ENCODE peak calls at places on chromosome 21, in five cellular contexts. V is T-cell, Z is AG10803, W is GM06990, J is occipital lobe. R is an unnamed sample.

GRCh38 chr21:14968029-14968428 is 96.8 kb downstream of the NRIP1 start:
- DNase-seq in Z (no peak), J (no peak), V (no peak), W (no peak), R (no peak)

GRCh38 chr21:24590261-24590660 is 1017.0 kb downstream of the MRPL39 start:
- DNase-seq in W (no peak), V (no peak), Z (no peak), J (no peak), R (no peak)

GRCh38 chr21:45607021-45607921 is 36.3 kb upstream of the PCBP3 start:
- DNase-seq in V (peak; percentile 37), J (no peak), Z (peak; percentile 15), W (no peak), R (peak; percentile 51)

GRCh38 chr21:35227774-35228173 is 178.7 kb upstream of the RUNX1 start:
- DNase-seq in V (no peak), Z (no peak), W (peak; percentile 68), J (no peak), R (no peak)

GRCh38 chr21:32687946-32688345 is 39.9 kb downstream of the SYNJ1 start:
- DNase-seq in Z (no peak), W (no peak), J (no peak), V (no peak), R (no peak)

GRCh38 chr21:44712203-44713028 is 1.0 kb upstream of the TSPEAR start:
- DNase-seq in J (no peak), Z (no peak), V (no peak), W (no peak), R (no peak)

GRCh38 chr21:42570841-42571387 is 57.3 kb downstream of the SLC37A1 start:
- DNase-seq in V (no peak), W (no peak), Z (no peak), J (no peak), R (no peak)

GRCh38 chr21:39518055-39518844 is 66.5 kb downstream of the SH3BGR start:
- DNase-seq in Z (peak; percentile 32), J (no peak), W (no peak), V (peak; percentile 25), R (peak; percentile 52)

GRCh38 chr21:37532868-37533780 is 166.6 kb downstream of the DYRK1A start:
- DNase-seq in J (no peak), W (peak; percentile 66), V (no peak), Z (no peak), R (no peak)

GRCh38 chr21:15249285-15249993 is 184.6 kb upstream of the NRIP1 start:
- DNase-seq in Z (no peak), V (no peak), J (no peak), W (no peak), R (no peak)

GRCh38 chr21:23160914-23161313 is 2162.7 kb downstream of the NCAM2 start:
- DNase-seq in V (no peak), W (no peak), J (no peak), Z (no peak), R (no peak)

GRCh38 chr21:28423521-28423920 is 569.2 kb downstream of the LTN1 start:
- DNase-seq in V (no peak), J (no peak), Z (no peak), W (no peak), R (no peak)

GRCh38 chr21:38027901-38028300 is 111.6 kb upstream of the KCNJ6 start:
- DNase-seq in V (no peak), J (no peak), Z (peak; percentile 26), W (no peak), R (no peak)

GRCh38 chr21:25501996-25502665 is 105.2 kb downstream of the MRPL39 start:
- DNase-seq in V (no peak), J (no peak), Z (no peak), W (peak; percentile 74), R (no peak)

GRCh38 chr21:37074546-37074945 is 1.5 kb downstream of the TTC3 start:
- DNase-seq in W (no peak), J (no peak), V (no peak), Z (no peak), R (no peak)

GRCh38 chr21:38649120-38649519 is 150.8 kb upstream of the ERG start:
- DNase-seq in V (no peak), J (no peak), Z (no peak), W (no peak), R (no peak)

GRCh38 chr21:26127918-26128317 is 42.7 kb downstream of the APP start:
- DNase-seq in V (no peak), W (no peak), Z (peak; percentile 54), J (peak; percentile 15), R (no peak)

GRCh38 chr21:25512095-25513086 is 94.9 kb downstream of the MRPL39 start:
- DNase-seq in Z (no peak), W (no peak), J (no peak), V (no peak), R (no peak)

GRCh38 chr21:46244602-46245001 is 16.0 kb upstream of the LSS start:
- DNase-seq in J (no peak), Z (no peak), V (no peak), W (no peak), R (no peak)

GRCh38 chr21:30234643-30235042 is 18.7 kb upstream of the CLDN8 start:
- DNase-seq in W (no peak), Z (peak; percentile 22), J (no peak), V (no peak), R (no peak)

GRCh38 chr21:39182484-39183271 is 573 bp downstream of the PSMG1 start:
- DNase-seq in V (no peak), Z (peak; percentile 23), W (no peak), J (no peak), R (no peak)

GRCh38 chr21:46622226-46622625 is 13.2 kb upstream of the PRMT2 start:
- DNase-seq in V (peak; percentile 51), J (peak; percentile 62), W (no peak), Z (no peak), R (peak; percentile 19)

GRCh38 chr21:24045775-24046215 is 1561.5 kb downstream of the MRPL39 start:
- DNase-seq in Z (no peak), V (no peak), W (no peak), J (peak; percentile 93), R (no peak)

GRCh38 chr21:17536381-17536780 is 23.5 kb downstream of the CXADR start:
- DNase-seq in J (no peak), V (no peak), W (no peak), Z (no peak), R (no peak)

GRCh38 chr21:36035381-36035791 is 24.9 kb downstream of the SETD4 start:
- DNase-seq in V (no peak), W (no peak), Z (no peak), J (no peak), R (no peak)

R was measured in stimulated activated naive CD4-positive, alpha-beta T cell.